ENCODE peak calls at places on chromosomes 7 and 10, in four cellular contexts. Q is effector CD4-positive, alpha-beta T cell; R is pancreas; D is adipocyte. T is an unnamed sample.
A peak's percentile ranks its signal among the peaks of the same experiment; 100 is the strongest.

GRCh38 chr10:99630439-99630838 is 10.2 kb upstream of the SLC25A28 start:
- DNase-seq in Q (no peak), R (peak; percentile 43), D (peak; percentile 78), T (no peak)

GRCh38 chr7:115274-115911 is 77.0 kb upstream of the FAM20C start:
- DNase-seq in Q (no peak), R (no peak), D (peak; percentile 63), T (no peak)

GRCh38 chr7:30979027-30979426 is 15.3 kb downstream of the GHRHR start:
- DNase-seq in Q (no peak), R (no peak), D (no peak), T (no peak)

GRCh38 chr7:90613088-90613498 is 17.0 kb downstream of the CDK14 start:
- DNase-seq in Q (no peak), R (no peak), D (no peak), T (no peak)

GRCh38 chr7:21256310-21256877 is 171.5 kb upstream of the SP4 start:
- DNase-seq in Q (peak; percentile 13), R (no peak), D (peak; percentile 83), T (no peak)

GRCh38 chr10:61733358-61733940 is 70.7 kb downstream of the CABCOCO1 start:
- DNase-seq in Q (no peak), R (peak; percentile 29), D (peak; percentile 85), T (peak; percentile 49)

GRCh38 chr7:140542226-140542625 is 62.9 kb upstream of the MKRN1 start:
- DNase-seq in Q (no peak), R (no peak), D (peak; percentile 39), T (no peak)

GRCh38 chr7:10940748-10941358 is 32.8 kb upstream of the PHF14 start:
- DNase-seq in Q (no peak), R (peak; percentile 20), D (peak; percentile 3), T (no peak)

GRCh38 chr7:149868638-149869290 is 5.0 kb upstream of the ATP6V0E2 start:
- DNase-seq in Q (no peak), R (peak; percentile 6), D (no peak), T (no peak)

GRCh38 chr7:47100815-47101435 is 481.0 kb downstream of the TNS3 start:
- DNase-seq in Q (no peak), R (peak; percentile 59), D (peak; percentile 53), T (peak; percentile 15)

GRCh38 chr7:94949532-94949931 is 42.1 kb downstream of the PPP1R9A start:
- DNase-seq in Q (no peak), R (no peak), D (no peak), T (no peak)

GRCh38 chr7:12322287-12322902 is 81.3 kb downstream of the VWDE start:
- DNase-seq in Q (peak; percentile 6), R (no peak), D (peak; percentile 65), T (no peak)

T was measured in DND-41.